ENCODE peak calls at places on chromosomes 7 and 10, in five cellular contexts. D is NCI-H460, W is fibroblast of gingiva, J is GM04504, K is hippocampal formation. M is an unnamed sample.

GRCh38 chr7:120833551-120833950 is 24.4 kb downstream of the TSPAN12 start:
- DNase-seq in D (peak; percentile 5), W (no peak), J (no peak), K (no peak), M (no peak)

GRCh38 chr10:77661674-77662073 is 24.1 kb upstream of the KCNMA1 start:
- DNase-seq in D (no peak), W (no peak), J (no peak), K (no peak), M (no peak)

GRCh38 chr7:10034843-10035556 is 938.7 kb upstream of the PHF14 start:
- DNase-seq in D (no peak), W (no peak), J (no peak), K (no peak), M (no peak)

GRCh38 chr7:149181136-149181790 is 14.1 kb upstream of the ZNF282 start:
- DNase-seq in D (no peak), W (no peak), J (no peak), K (no peak), M (no peak)

GRCh38 chr7:29327455-29327854 is 132.9 kb downstream of the CHN2 start:
- DNase-seq in D (no peak), W (no peak), J (no peak), K (no peak), M (no peak)

GRCh38 chr10:15897282-15897681 is 37.0 kb upstream of the MINDY3 start:
- DNase-seq in D (no peak), W (no peak), J (peak; percentile 6), K (no peak), M (peak; percentile 7)

GRCh38 chr7:12067156-12067831 is 143.8 kb upstream of the TMEM106B start:
- DNase-seq in D (peak; percentile 66), W (peak; percentile 48), J (peak; percentile 25), K (peak; percentile 7), M (peak; percentile 47)

GRCh38 chr7:97004931-97005763 is at the start of gene DLX6:
- DNase-seq in D (peak; percentile 60), W (no peak), J (no peak), K (no peak), M (peak; percentile 86)

GRCh38 chr10:78777466-78778256 is 291.1 kb upstream of the ZMIZ1 start:
- DNase-seq in D (no peak), W (peak; percentile 21), J (no peak), K (peak; percentile 75), M (peak; percentile 88)

GRCh38 chr7:47474937-47475879 is 106.7 kb downstream of the TNS3 start:
- DNase-seq in D (peak; percentile 85), W (peak; percentile 93), J (peak; percentile 92), K (peak; percentile 28), M (no peak)

GRCh38 chr10:16439294-16439693 is 2.5 kb downstream of the PTER start:
- DNase-seq in D (no peak), W (peak; percentile 77), J (no peak), K (no peak), M (no peak)

GRCh38 chr7:75657866-75658265 is 80.9 kb downstream of the HIP1 start:
- DNase-seq in D (no peak), W (no peak), J (no peak), K (no peak), M (no peak)

GRCh38 chr7:91517408-91517807 is 253.2 kb downstream of the FZD1 start:
- DNase-seq in D (no peak), W (no peak), J (no peak), K (no peak), M (no peak)

GRCh38 chr10:90032519-90032918 is 331.1 kb downstream of the KIF20B start:
- DNase-seq in D (no peak), W (no peak), J (no peak), K (no peak), M (no peak)

GRCh38 chr7:82179311-82179710 is 264.3 kb downstream of the CACNA2D1 start:
- DNase-seq in D (no peak), W (no peak), J (no peak), K (no peak), M (no peak)

GRCh38 chr10:2610946-2611345 is 456.4 kb upstream of the PFKP start:
- DNase-seq in D (no peak), W (no peak), J (no peak), K (no peak), M (no peak)

GRCh38 chr7:159166530-159166929 is 21.9 kb upstream of the VIPR2 start:
- DNase-seq in D (no peak), W (no peak), J (no peak), K (no peak), M (no peak)

GRCh38 chr7:2811476-2812118 is 32.5 kb downstream of the GNA12 start:
- DNase-seq in D (no peak), W (peak; percentile 69), J (no peak), K (no peak), M (no peak)

GRCh38 chr10:46526682-46527038 is 29.8 kb downstream of the GPRIN2 start:
- DNase-seq in D (no peak), W (no peak), J (no peak), K (no peak), M (no peak)

GRCh38 chr7:77855371-77856083 is 57.0 kb downstream of the PHTF2 start:
- DNase-seq in D (no peak), W (peak; percentile 60), J (no peak), K (peak; percentile 22), M (peak; percentile 19)

GRCh38 chr7:17371656-17372524 is 73.4 kb downstream of the AHR start:
- DNase-seq in D (peak; percentile 94), W (peak; percentile 94), J (peak; percentile 89), K (no peak), M (no peak)

GRCh38 chr7:75866129-75866496 is 12.7 kb upstream of the RHBDD2 start:
- DNase-seq in D (no peak), W (no peak), J (no peak), K (no peak), M (no peak)

GRCh38 chr10:74593470-74593869 is 232.9 kb upstream of the KAT6B start:
- DNase-seq in D (no peak), W (peak; percentile 95), J (peak; percentile 62), K (no peak), M (no peak)

GRCh38 chr7:133718131-133718530 is 409.0 kb upstream of the LRGUK start:
- DNase-seq in D (no peak), W (no peak), J (no peak), K (no peak), M (no peak)

GRCh38 chr7:71871446-71871845 is 540.7 kb downstream of the CALN1 start:
- DNase-seq in D (no peak), W (no peak), J (no peak), K (no peak), M (no peak)

GRCh38 chr10:1538531-1539061 is 198.7 kb downstream of the ADARB2 start:
- DNase-seq in D (no peak), W (no peak), J (no peak), K (no peak), M (no peak)

GRCh38 chr7:74175270-74175803 is 1.2 kb downstream of the EIF4H start:
- DNase-seq in D (no peak), W (no peak), J (no peak), K (no peak), M (no peak)

GRCh38 chr10:34766256-34766580 is 48.9 kb downstream of the PARD3 start:
- DNase-seq in D (no peak), W (no peak), J (no peak), K (no peak), M (no peak)

GRCh38 chr7:73999664-74000420 is 28.1 kb upstream of the ELN start:
- DNase-seq in D (no peak), W (peak; percentile 83), J (peak; percentile 87), K (no peak), M (no peak)

GRCh38 chr10:104680467-104681401 is 39.6 kb downstream of the SORCS3 start:
- DNase-seq in D (no peak), W (no peak), J (no peak), K (peak; percentile 51), M (peak; percentile 72)

GRCh38 chr10:127996586-127996985 is 89.7 kb downstream of the PTPRE start:
- DNase-seq in D (no peak), W (peak; percentile 20), J (no peak), K (no peak), M (no peak)

GRCh38 chr10:5188358-5188757 is 3.4 kb upstream of the AKR1C8 start:
- DNase-seq in D (no peak), W (no peak), J (no peak), K (no peak), M (no peak)

GRCh38 chr7:32476816-32477648 is 13.1 kb downstream of the LSM5 start:
- DNase-seq in D (no peak), W (no peak), J (no peak), K (no peak), M (no peak)

M was measured in putamen.